ENCODE peak calls at places on chromosomes 11 and 22, in six cellular contexts. A is PC-3, T is heart left ventricle, V is brain microvascular endothelial cell, S is SK-N-SH, L is choroid plexus epithelial cell. Z is an unnamed sample.

GRCh38 chr11:84564180-84564866 is 1062.8 kb downstream of the DLG2 start:
- DNase-seq in A (peak), T (no peak), V (peak), S (peak), L (peak), Z (peak)

GRCh38 chr22:34951212-34951611 is 114.7 kb upstream of the ISX start:
- DNase-seq in A (no peak), T (no peak), V (no peak), S (no peak), L (no peak), Z (no peak)

GRCh38 chr11:22690891-22691290 is 24.5 kb downstream of the GAS2 start:
- DNase-seq in A (no peak), T (no peak), V (no peak), S (no peak), L (no peak), Z (peak)

GRCh38 chr11:23632293-23632692 is 772.0 kb upstream of the CCDC179 start:
- DNase-seq in A (no peak), T (no peak), V (no peak), S (no peak), L (no peak), Z (no peak)

GRCh38 chr22:31923166-31923565 is 21.2 kb upstream of the YWHAH start:
- DNase-seq in A (no peak), T (peak), V (no peak), S (no peak), L (no peak), Z (no peak)

GRCh38 chr11:43359432-43359818 is 705 bp downstream of the TTC17 start:
- DNase-seq in A (peak), T (no peak), V (peak), S (peak), L (peak), Z (peak)

GRCh38 chr11:121892863-121893262 is 223.2 kb downstream of the BLID start:
- DNase-seq in A (peak), T (no peak), V (no peak), S (no peak), L (peak), Z (peak)

GRCh38 chr11:128587415-128587814 is at the start of gene ETS1:
- DNase-seq in A (peak), T (no peak), V (no peak), S (no peak), L (no peak), Z (peak)

GRCh38 chr11:12683857-12684256 is 9.6 kb downstream of the TEAD1 start:
- DNase-seq in A (peak), T (no peak), V (no peak), S (no peak), L (no peak), Z (no peak)

GRCh38 chr11:65589444-65590239 is 6.0 kb downstream of the KCNK7 start:
- DNase-seq in A (no peak), T (no peak), V (no peak), S (no peak), L (peak), Z (no peak)

GRCh38 chr22:46058591-46059519 is 81.9 kb upstream of the WNT7B start:
- DNase-seq in A (peak), T (peak), V (no peak), S (peak), L (no peak), Z (peak)

GRCh38 chr11:86596861-86597632 is 75.4 kb downstream of the ME3 start:
- DNase-seq in A (no peak), T (peak), V (peak), S (no peak), L (peak), Z (peak)

GRCh38 chr11:34788642-34789041 is 127.5 kb downstream of the APIP start:
- DNase-seq in A (no peak), T (no peak), V (no peak), S (no peak), L (no peak), Z (no peak)

GRCh38 chr11:111604392-111605009 is 2.3 kb downstream of the SIK2 start:
- DNase-seq in A (peak), T (no peak), V (peak), S (peak), L (peak), Z (peak)

GRCh38 chr11:59368238-59369022 is 9.7 kb downstream of the OR5AN1 start:
- DNase-seq in A (no peak), T (peak), V (no peak), S (no peak), L (no peak), Z (no peak)

GRCh38 chr11:76008474-76008873 is 193.5 kb downstream of the UVRAG start:
- DNase-seq in A (peak), T (no peak), V (peak), S (no peak), L (peak), Z (peak)

GRCh38 chr11:44561275-44561781 is 4.1 kb upstream of the CD82 start:
- DNase-seq in A (peak), T (no peak), V (peak), S (no peak), L (no peak), Z (no peak)

GRCh38 chr11:36500315-36500721 is 9.8 kb downstream of the TRAF6 start:
- DNase-seq in A (peak), T (peak), V (peak), S (no peak), L (peak), Z (peak)

GRCh38 chr11:100557830-100558611 is 129.1 kb upstream of the ARHGAP42 start:
- DNase-seq in A (peak), T (no peak), V (peak), S (no peak), L (no peak), Z (peak)

GRCh38 chr22:27090595-27090994 is 433.2 kb downstream of the MIAT start:
- DNase-seq in A (no peak), T (no peak), V (no peak), S (no peak), L (no peak), Z (no peak)

GRCh38 chr11:106222626-106223025 is 145.2 kb downstream of the AASDHPPT start:
- DNase-seq in A (no peak), T (no peak), V (no peak), S (no peak), L (no peak), Z (no peak)

GRCh38 chr11:31813242-31813960 is 2.3 kb upstream of the PAX6 start:
- DNase-seq in A (peak), T (no peak), V (no peak), S (peak), L (no peak), Z (no peak)

GRCh38 chr11:125170406-125171031 is 6.0 kb downstream of the PKNOX2 start:
- DNase-seq in A (no peak), T (peak), V (peak), S (peak), L (peak), Z (peak)

GRCh38 chr11:132177106-132177505 is 806.7 kb downstream of the NTM start:
- DNase-seq in A (peak), T (no peak), V (peak), S (no peak), L (peak), Z (peak)

GRCh38 chr11:6604081-6604626 is 580 bp downstream of the ILK start:
- DNase-seq in A (peak), T (peak), V (peak), S (peak), L (peak), Z (peak)

GRCh38 chr11:38710262-38710661 is 2112.2 kb upstream of the RAG2 start:
- DNase-seq in A (no peak), T (no peak), V (no peak), S (no peak), L (no peak), Z (no peak)

GRCh38 chr22:36541831-36542391 is 12.9 kb upstream of the EIF3D start:
- DNase-seq in A (peak), T (no peak), V (peak), S (no peak), L (peak), Z (peak)

GRCh38 chr11:118689503-118689851 is 10.0 kb upstream of the TREH start:
- DNase-seq in A (no peak), T (no peak), V (no peak), S (no peak), L (no peak), Z (no peak)

GRCh38 chr11:129247129-129247528 is 55.0 kb upstream of the ARHGAP32 start:
- DNase-seq in A (peak), T (no peak), V (peak), S (peak), L (peak), Z (no peak)

GRCh38 chr11:102289510-102290078 is 27.7 kb upstream of the BIRC3 start:
- DNase-seq in A (no peak), T (no peak), V (no peak), S (no peak), L (peak), Z (peak)

GRCh38 chr11:3823762-3824506 is 15.6 kb downstream of the PGAP2 start:
- DNase-seq in A (no peak), T (peak), V (no peak), S (no peak), L (no peak), Z (no peak)

GRCh38 chr11:3825473-3826154 is 15.1 kb downstream of the RHOG start:
- DNase-seq in A (no peak), T (peak), V (no peak), S (no peak), L (no peak), Z (no peak)

GRCh38 chr11:3823303-3823702 is 14.9 kb downstream of the PGAP2 start:
- DNase-seq in A (peak), T (peak), V (peak), S (no peak), L (peak), Z (peak)

GRCh38 chr11:3826721-3827120 is 14.0 kb downstream of the RHOG start:
- DNase-seq in A (no peak), T (peak), V (no peak), S (no peak), L (no peak), Z (no peak)

DNA sequence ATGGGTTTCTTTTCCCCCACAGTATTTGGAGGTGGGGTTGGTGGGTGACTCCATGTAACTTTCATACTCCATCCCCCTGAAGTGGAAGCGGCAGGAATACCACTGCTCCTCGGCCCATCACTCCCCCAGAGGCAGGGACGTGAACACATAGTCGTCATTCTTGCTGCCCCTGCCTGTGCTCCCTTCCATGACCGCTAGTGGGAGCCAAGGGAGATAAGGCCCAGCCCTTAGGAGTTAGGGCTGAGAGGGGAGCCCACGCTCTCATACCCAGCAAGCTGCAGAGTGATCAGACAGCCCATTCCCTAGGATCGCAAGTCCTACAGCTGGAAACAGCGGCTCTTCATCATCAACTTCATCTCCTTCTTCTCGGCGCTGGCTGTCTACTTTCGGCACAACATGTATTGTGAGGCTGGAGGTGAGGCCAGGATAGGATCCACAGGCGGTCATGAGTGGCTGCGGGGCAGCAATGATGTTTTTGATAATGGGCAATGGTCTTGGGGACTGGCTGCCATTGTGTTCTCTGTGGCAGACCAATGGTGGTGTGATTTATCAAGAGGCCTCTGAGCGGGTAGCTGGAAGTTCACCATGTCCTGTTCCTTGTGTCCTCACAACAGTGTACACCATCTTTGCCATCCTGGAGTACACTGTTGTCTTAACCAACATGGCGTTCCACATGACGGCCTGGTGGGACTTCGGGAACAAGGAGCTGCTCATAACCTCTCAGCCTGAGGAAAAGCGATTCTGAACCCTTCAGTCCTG is 15.9 kb downstream of the RHOG start:
- DNase-seq in A (no peak), T (peak), V (peak), S (peak), L (peak), Z (no peak)
- TF ChIP-seq CTCF in A (peak), T (peak), V (peak), S (peak), L (peak), Z (peak)

GRCh38 chr11:70066136-70066520 is 12.0 kb upstream of the ANO1 start:
- DNase-seq in A (no peak), T (no peak), V (no peak), S (no peak), L (no peak), Z (no peak)
- H3K4me3 ChIP-seq in A (no peak), T (no peak), V (no peak), S (no peak), L (no peak), Z (no peak)

DNA sequence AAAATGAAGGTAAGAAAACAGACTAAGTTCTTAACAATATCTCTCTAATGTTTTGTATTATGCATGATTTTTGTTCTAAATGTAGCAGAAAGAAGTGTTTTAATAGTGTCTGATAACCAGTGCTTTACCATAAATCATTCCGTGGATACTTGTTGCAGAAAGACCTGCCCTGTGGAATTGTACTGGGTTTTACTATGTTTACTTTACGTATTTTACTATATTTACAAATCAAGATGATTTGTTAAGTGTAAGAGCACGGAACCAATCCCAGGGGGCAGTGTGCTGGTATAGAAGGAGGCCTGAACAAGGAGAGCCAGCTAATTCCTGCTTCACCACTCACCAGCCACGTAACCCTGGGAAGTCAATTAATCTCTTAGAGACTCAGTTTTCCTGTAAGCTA is 1.4 kb downstream of the HTR3B start:
- DNase-seq in A (peak), T (no peak), V (no peak), S (no peak), L (peak), Z (peak)
- TF ChIP-seq CTCF in A (peak), T (no peak), V (peak), S (peak), L (peak), Z (peak)

DNA sequence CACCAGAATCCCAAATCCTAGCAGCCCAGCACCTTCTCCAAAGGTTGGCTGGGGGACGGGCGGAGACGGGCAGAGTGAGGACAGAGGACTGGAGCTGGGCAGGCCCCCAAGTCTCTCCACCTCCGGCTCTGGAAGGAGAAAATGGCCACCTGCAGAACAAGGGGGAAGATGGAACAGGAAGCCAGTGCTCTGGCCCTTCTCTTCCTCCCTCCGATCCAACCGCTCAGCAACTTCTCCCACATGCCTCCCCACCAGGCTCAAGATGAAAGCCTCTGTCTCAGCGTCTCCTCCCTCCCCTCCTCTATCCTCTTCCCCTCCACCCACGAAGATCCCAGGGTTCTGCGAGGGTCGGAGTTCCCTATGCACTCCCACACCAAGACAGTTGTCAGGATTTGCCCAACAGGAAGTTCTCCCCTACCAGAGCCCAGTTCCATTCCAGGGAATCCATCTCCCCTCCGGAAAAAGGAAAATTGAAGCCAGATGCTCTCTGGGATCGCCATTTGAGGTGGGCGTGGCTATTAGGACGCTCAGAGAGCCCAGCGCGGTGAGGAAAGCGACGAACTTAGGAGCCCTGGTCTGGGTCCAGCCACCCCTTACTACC is 20.0 kb downstream of the ADA2 start:
- DNase-seq in A (no peak), T (peak), V (no peak), S (peak), L (peak), Z (peak)
- H3K4me3 ChIP-seq in A (no peak), T (peak), V (peak), S (no peak), L (peak), Z (peak)

Z was measured in astrocyte of the spinal cord.